ENCODE peak calls at places on chromosomes 16 and 17, in four cellular contexts. One of them, this sample, is unnamed.

GRCh38 chr17:82571855-82572254 is 52.3 kb downstream of the FOXK2 start:
- DNase-seq in mucosa of gallbladder: no peak
- DNase-seq in SHP77: no peak
- DNase-seq in NCI-H1105: no peak
- DNase-seq in this sample: no peak

GRCh38 chr17:1460233-1460632 is 4.2 kb upstream of the CRK start:
- DNase-seq in mucosa of gallbladder: peak; percentile 89
- DNase-seq in SHP77: no peak
- DNase-seq in NCI-H1105: no peak
- DNase-seq in this sample: no peak

GRCh38 chr16:14219983-14220382 is 148.9 kb downstream of the MRTFB start:
- DNase-seq in mucosa of gallbladder: no peak
- DNase-seq in SHP77: no peak
- DNase-seq in NCI-H1105: no peak
- DNase-seq in this sample: no peak

GRCh38 chr17:32828822-32829221 is 48.1 kb downstream of the MYO1D start:
- DNase-seq in mucosa of gallbladder: no peak
- DNase-seq in SHP77: no peak
- DNase-seq in NCI-H1105: no peak
- DNase-seq in this sample: no peak

GRCh38 chr17:57544381-57544780 is 200.7 kb downstream of the CCDC182 start:
- DNase-seq in mucosa of gallbladder: no peak
- DNase-seq in SHP77: peak; percentile 30
- DNase-seq in NCI-H1105: peak; percentile 41
- DNase-seq in this sample: no peak

GRCh38 chr16:27226976-27227705 is 23.8 kb downstream of the KDM8 start:
- DNase-seq in mucosa of gallbladder: no peak
- DNase-seq in SHP77: no peak
- DNase-seq in NCI-H1105: no peak
- DNase-seq in this sample: no peak

GRCh38 chr17:55731586-55732250 is 9.1 kb upstream of the TMEM100 start:
- DNase-seq in mucosa of gallbladder: peak; percentile 35
- DNase-seq in SHP77: peak; percentile 14
- DNase-seq in NCI-H1105: no peak
- DNase-seq in this sample: no peak

GRCh38 chr16:24069036-24069590 is 187.0 kb upstream of the CACNG3 start:
- DNase-seq in mucosa of gallbladder: no peak
- DNase-seq in SHP77: no peak
- DNase-seq in NCI-H1105: no peak
- DNase-seq in this sample: no peak

GRCh38 chr16:79943738-79944137 is 343.2 kb upstream of the MAF start:
- DNase-seq in mucosa of gallbladder: no peak
- DNase-seq in SHP77: no peak
- DNase-seq in NCI-H1105: no peak
- DNase-seq in this sample: no peak

GRCh38 chr17:22268912-22269220 is 576.5 kb downstream of the KCNJ18 start:
- DNase-seq in mucosa of gallbladder: no peak
- DNase-seq in SHP77: no peak
- DNase-seq in NCI-H1105: no peak
- DNase-seq in this sample: no peak

GRCh38 chr16:67429053-67429798 is 1.7 kb upstream of the HSD11B2 start:
- DNase-seq in mucosa of gallbladder: no peak
- DNase-seq in SHP77: no peak
- DNase-seq in NCI-H1105: no peak
- DNase-seq in this sample: no peak

GRCh38 chr16:17397499-17397891 is 73.3 kb downstream of the XYLT1 start:
- DNase-seq in mucosa of gallbladder: peak; percentile 58
- DNase-seq in SHP77: peak; percentile 88
- DNase-seq in NCI-H1105: peak; percentile 57
- DNase-seq in this sample: no peak

GRCh38 chr17:79815836-79816371 is 19.0 kb upstream of the CBX8 start:
- DNase-seq in mucosa of gallbladder: no peak
- DNase-seq in SHP77: no peak
- DNase-seq in NCI-H1105: no peak
- DNase-seq in this sample: no peak

GRCh38 chr17:1574697-1575471 is 12.3 kb upstream of the PITPNA start:
- DNase-seq in mucosa of gallbladder: no peak
- DNase-seq in SHP77: peak; percentile 57
- DNase-seq in NCI-H1105: peak; percentile 39
- DNase-seq in this sample: no peak

This sample was measured in activated CD8-positive, alpha-beta T cell treated with anti-CD3 and anti-CD28 coated beads, Interleukin-2, amount 10 ng/mL, durations not matched to agents 7 days and 5 days.